ENCODE peak calls at places on chromosomes 6 and 20, in ten cellular contexts. R is KG1, V is GM13977, Z is HEK293T, C is left ventricle myocardium superior, H is HuH-7.5, N is uterus, L is heart right ventricle, D is activated T-cell treated with anti-CD3 and anti-CD28 coated beads for 4 hours, U is caudate nucleus. W is an unnamed sample.

GRCh38 chr6:5529015-5529414 is 267.7 kb downstream of the FARS2 start:
- DNase-seq in Z (no peak), C (no peak), L (no peak), V (no peak), N (no peak), U (no peak), R (no peak), D (no peak), H (no peak), W (no peak)

GRCh38 chr6:20279051-20279450 is 66.8 kb upstream of the MBOAT1 start:
- DNase-seq in C (no peak), U (no peak), L (no peak), H (no peak), D (no peak), V (no peak), Z (no peak), R (no peak), N (no peak), W (no peak)

GRCh38 chr6:166935353-166935752 is 21.0 kb downstream of the RNASET2 start:
- DNase-seq in D (no peak), L (no peak), V (no peak), Z (no peak), C (no peak), U (no peak), N (no peak), H (no peak), R (no peak), W (no peak)

GRCh38 chr20:20295621-20296498 is 72.0 kb upstream of the INSM1 start:
- DNase-seq in Z (no peak), R (no peak), U (no peak), L (no peak), D (no peak), N (no peak), V (no peak), C (no peak), H (no peak), W (no peak)

GRCh38 chr6:15993716-15994228 is 135.1 kb upstream of the MYLIP start:
- DNase-seq in C (no peak), R (no peak), Z (no peak), D (no peak), V (no peak), U (no peak), N (no peak), L (no peak), H (no peak), W (no peak)

GRCh38 chr6:24330137-24330732 is 27.6 kb downstream of the DCDC2 start:
- DNase-seq in H (no peak), Z (no peak), D (no peak), L (no peak), N (no peak), R (no peak), U (no peak), C (no peak), V (no peak), W (no peak)

GRCh38 chr6:137717074-137718073 is 149.7 kb upstream of the TNFAIP3 start:
- DNase-seq in L (no peak), D (peak; percentile 42), C (no peak), V (no peak), N (no peak), U (no peak), R (no peak), H (no peak), Z (no peak), W (peak; percentile 68)

GRCh38 chr6:77455271-77455670 is 8.0 kb downstream of the HTR1B start:
- DNase-seq in Z (no peak), R (no peak), L (no peak), C (no peak), N (no peak), H (no peak), U (no peak), D (no peak), V (no peak), W (no peak)

GRCh38 chr6:142746524-142746923 is 198.5 kb downstream of the HIVEP2 start:
- DNase-seq in Z (peak; percentile 38), C (peak; percentile 29), V (peak; percentile 17), L (no peak), R (no peak), U (no peak), D (peak; percentile 23), H (no peak), N (no peak), W (no peak)

GRCh38 chr6:106882601-106883518 is 91.7 kb downstream of the CD24 start:
- DNase-seq in D (no peak), U (no peak), R (no peak), Z (no peak), N (no peak), H (no peak), V (no peak), C (no peak), L (no peak), W (no peak)

GRCh38 chr6:49528571-49528970 is 21.9 kb upstream of the C6orf141 start:
- DNase-seq in L (no peak), V (no peak), D (no peak), N (no peak), R (no peak), C (no peak), Z (no peak), U (no peak), H (no peak), W (no peak)

GRCh38 chr20:24376523-24377085 is 92.8 kb upstream of the SYNDIG1 start:
- DNase-seq in V (no peak), N (no peak), U (no peak), Z (no peak), H (no peak), C (no peak), L (no peak), D (no peak), R (no peak), W (no peak)

GRCh38 chr6:42147138-42147562 is 4.7 kb upstream of the C6orf132 start:
- DNase-seq in V (no peak), L (no peak), Z (no peak), N (no peak), C (no peak), H (no peak), D (no peak), R (no peak), U (no peak), W (no peak)

GRCh38 chr6:2971420-2972218 is at the start of gene SERPINB6:
- DNase-seq in Z (peak; percentile 47), V (peak; percentile 45), L (peak; percentile 84), C (peak; percentile 92), D (peak; percentile 24), R (peak; percentile 36), U (no peak), N (peak; percentile 86), H (peak; percentile 35), W (peak; percentile 24)

GRCh38 chr6:41698350-41698781 is 37.0 kb downstream of the TFEB start:
- DNase-seq in R (no peak), Z (no peak), N (no peak), H (no peak), L (no peak), V (no peak), U (no peak), C (no peak), D (no peak), W (no peak)

GRCh38 chr6:36622901-36623546 is 28.9 kb downstream of the SRSF3 start:
- DNase-seq in R (no peak), C (no peak), D (no peak), N (no peak), Z (no peak), L (no peak), V (no peak), H (no peak), U (no peak), W (no peak)

GRCh38 chr6:56866917-56867522 is 87.9 kb upstream of the BEND6 start:
- DNase-seq in C (no peak), H (no peak), Z (no peak), N (no peak), U (no peak), L (no peak), R (no peak), V (no peak), D (no peak), W (no peak)

GRCh38 chr6:135053433-135053832 is 1.2 kb downstream of the HBS1L start:
- DNase-seq in N (no peak), H (no peak), U (no peak), Z (no peak), D (no peak), C (no peak), L (no peak), R (no peak), V (no peak), W (no peak)

GRCh38 chr6:148335582-148335981 is 7.1 kb upstream of the SASH1 start:
- DNase-seq in C (no peak), R (no peak), H (no peak), L (no peak), U (no peak), D (no peak), V (no peak), N (no peak), Z (no peak), W (no peak)

GRCh38 chr20:4904127-4904860 is 97.0 kb downstream of the SLC23A2 start:
- DNase-seq in U (no peak), D (no peak), R (no peak), L (no peak), N (no peak), C (no peak), V (no peak), Z (no peak), H (no peak), W (no peak)

GRCh38 chr6:85920782-85921181 is 278.1 kb upstream of the SYNCRIP start:
- DNase-seq in L (peak; percentile 25), C (peak; percentile 69), R (no peak), V (no peak), D (no peak), U (no peak), H (no peak), Z (no peak), N (no peak), W (no peak)

GRCh38 chr6:121557146-121557545 is 121.7 kb downstream of the GJA1 start:
- DNase-seq in N (no peak), V (no peak), U (no peak), R (no peak), H (no peak), L (no peak), Z (no peak), C (no peak), D (no peak), W (no peak)

GRCh38 chr6:155177369-155177961 is 86.3 kb upstream of the CLDN20 start:
- DNase-seq in N (no peak), R (peak; percentile 54), H (peak; percentile 33), D (peak; percentile 44), Z (peak; percentile 48), U (no peak), V (no peak), C (no peak), L (no peak), W (peak; percentile 27)

GRCh38 chr6:141290871-141291270 is 841.9 kb upstream of the GJE1 start:
- DNase-seq in Z (no peak), C (no peak), R (no peak), L (no peak), D (no peak), V (no peak), U (no peak), H (no peak), N (no peak), W (no peak)

GRCh38 chr6:110875548-110876169 is 1.1 kb downstream of the AMD1 start:
- DNase-seq in D (peak; percentile 58), N (peak; percentile 50), Z (peak; percentile 28), H (no peak), U (no peak), L (peak; percentile 61), V (peak; percentile 37), R (no peak), C (peak; percentile 74), W (peak; percentile 58)

GRCh38 chr20:57860576-57860975 is 150.8 kb upstream of the PMEPA1 start:
- DNase-seq in L (no peak), U (no peak), V (no peak), N (no peak), D (no peak), C (no peak), H (no peak), Z (no peak), R (no peak), W (no peak)

GRCh38 chr6:42095776-42096541 is 45.6 kb downstream of the TAF8 start:
- DNase-seq in U (no peak), D (no peak), L (no peak), Z (no peak), C (no peak), V (no peak), R (no peak), H (no peak), N (no peak), W (no peak)

GRCh38 chr20:51400051-51400926 is 142.2 kb downstream of the NFATC2 start:
- DNase-seq in H (no peak), N (no peak), R (no peak), D (peak; percentile 45), V (peak; percentile 85), C (no peak), Z (no peak), L (no peak), U (no peak), W (peak; percentile 59)

W was measured in activated gamma-delta T cell treated with anti-CD3 and anti-CD28 coated beads, Interleukin-2, amount 50 U/mL, for 16 hours.